ENCODE peak calls at places on chromosomes 6 and 20, in four cellular contexts. One of them, this sample, is unnamed.
A peak's percentile ranks its signal among the peaks of the same experiment; 100 is the strongest.

GRCh38 chr20:49754596-49754995 is 40.9 kb upstream of the B4GALT5 start:
- DNase-seq in HCT116: no peak
- DNase-seq in K562: no peak
- DNase-seq in HepG2: no peak
- DNase-seq in this sample: no peak

GRCh38 chr6:5379647-5380242 is 118.4 kb downstream of the FARS2 start:
- DNase-seq in HepG2: peak; percentile 71
- DNase-seq in HCT116: peak; percentile 24
- DNase-seq in K562: peak; percentile 21
- DNase-seq in this sample: peak; percentile 40

GRCh38 chr6:125154184-125155135 is 887 bp downstream of the TPD52L1 start:
- DNase-seq in HCT116: peak; percentile 51
- DNase-seq in HepG2: peak; percentile 7
- DNase-seq in K562: peak; percentile 51
- DNase-seq in this sample: peak; percentile 78

GRCh38 chr20:57716202-57716601 is 6.4 kb upstream of the PMEPA1 start:
- DNase-seq in K562: no peak
- DNase-seq in HepG2: no peak
- DNase-seq in HCT116: no peak
- DNase-seq in this sample: no peak

GRCh38 chr20:63698739-63699465 is 2.5 kb downstream of the TNFRSF6B start:
- DNase-seq in HCT116: peak; percentile 67
- DNase-seq in HepG2: no peak
- DNase-seq in K562: no peak
- DNase-seq in this sample: no peak

GRCh38 chr20:54355631-54356280 is 119.6 kb upstream of the DOK5 start:
- DNase-seq in HCT116: no peak
- DNase-seq in K562: no peak
- DNase-seq in HepG2: no peak
- DNase-seq in this sample: no peak

GRCh38 chr6:78995946-78996345 is 82.1 kb downstream of the PHIP start:
- DNase-seq in K562: no peak
- DNase-seq in HCT116: no peak
- DNase-seq in HepG2: no peak
- DNase-seq in this sample: no peak

GRCh38 chr6:84645000-84645399 is 119.4 kb downstream of the TBX18 start:
- DNase-seq in HepG2: no peak
- DNase-seq in HCT116: no peak
- DNase-seq in K562: no peak
- DNase-seq in this sample: no peak

GRCh38 chr20:21982559-21982958 is 277.1 kb downstream of the PAX1 start:
- DNase-seq in K562: no peak
- DNase-seq in HCT116: no peak
- DNase-seq in HepG2: no peak
- DNase-seq in this sample: no peak

GRCh38 chr20:35542990-35543389 is 1.1 kb downstream of the ERGIC3 start:
- DNase-seq in HepG2: no peak
- DNase-seq in K562: no peak
- DNase-seq in HCT116: no peak
- DNase-seq in this sample: no peak

GRCh38 chr6:87919001-87919400 is 128.6 kb upstream of the SPACA1 start:
- DNase-seq in HepG2: no peak
- DNase-seq in HCT116: no peak
- DNase-seq in K562: no peak
- DNase-seq in this sample: no peak

GRCh38 chr20:32285621-32286334 is 8.3 kb downstream of the KIF3B start:
- DNase-seq in HepG2: no peak
- DNase-seq in K562: peak; percentile 73
- DNase-seq in HCT116: no peak
- DNase-seq in this sample: no peak

GRCh38 chr20:37378785-37379598 is 33.1 kb downstream of the SRC start:
- DNase-seq in K562: peak; percentile 81
- DNase-seq in HCT116: peak; percentile 29
- DNase-seq in HepG2: no peak
- DNase-seq in this sample: no peak

GRCh38 chr6:90156861-90157260 is 139.8 kb downstream of the BACH2 start:
- DNase-seq in HCT116: no peak
- DNase-seq in K562: no peak
- DNase-seq in HepG2: no peak
- DNase-seq in this sample: no peak

GRCh38 chr6:113076116-113076515 is 729.0 kb downstream of the RFPL4B start:
- DNase-seq in HepG2: no peak
- DNase-seq in HCT116: no peak
- DNase-seq in K562: no peak
- DNase-seq in this sample: no peak

GRCh38 chr6:140319209-140319608 is 944.8 kb upstream of the CITED2 start:
- DNase-seq in HCT116: no peak
- DNase-seq in HepG2: peak; percentile 11
- DNase-seq in K562: no peak
- DNase-seq in this sample: no peak

GRCh38 chr20:44594730-44595129 is 12.4 kb downstream of the PKIG start:
- DNase-seq in K562: no peak
- DNase-seq in HCT116: no peak
- DNase-seq in HepG2: no peak
- DNase-seq in this sample: no peak

GRCh38 chr6:43386492-43386891 is 17.0 kb upstream of the ZNF318 start:
- DNase-seq in HepG2: peak; percentile 21
- DNase-seq in HCT116: no peak
- DNase-seq in K562: no peak
- DNase-seq in this sample: peak; percentile 45

GRCh38 chr6:86683132-86683908 is 254.0 kb upstream of the HTR1E start:
- DNase-seq in HepG2: no peak
- DNase-seq in K562: peak; percentile 80
- DNase-seq in HCT116: no peak
- DNase-seq in this sample: no peak

GRCh38 chr6:2810092-2810671 is 31.5 kb downstream of the SERPINB1 start:
- DNase-seq in HepG2: no peak
- DNase-seq in HCT116: peak; percentile 96
- DNase-seq in K562: no peak
- DNase-seq in this sample: no peak
- TF ChIP-seq JUND in HepG2: no peak
- TF ChIP-seq JUND in HCT116: peak; percentile 93
- TF ChIP-seq JUND in K562: no peak
- TF ChIP-seq JUND in this sample: no peak

DNA sequence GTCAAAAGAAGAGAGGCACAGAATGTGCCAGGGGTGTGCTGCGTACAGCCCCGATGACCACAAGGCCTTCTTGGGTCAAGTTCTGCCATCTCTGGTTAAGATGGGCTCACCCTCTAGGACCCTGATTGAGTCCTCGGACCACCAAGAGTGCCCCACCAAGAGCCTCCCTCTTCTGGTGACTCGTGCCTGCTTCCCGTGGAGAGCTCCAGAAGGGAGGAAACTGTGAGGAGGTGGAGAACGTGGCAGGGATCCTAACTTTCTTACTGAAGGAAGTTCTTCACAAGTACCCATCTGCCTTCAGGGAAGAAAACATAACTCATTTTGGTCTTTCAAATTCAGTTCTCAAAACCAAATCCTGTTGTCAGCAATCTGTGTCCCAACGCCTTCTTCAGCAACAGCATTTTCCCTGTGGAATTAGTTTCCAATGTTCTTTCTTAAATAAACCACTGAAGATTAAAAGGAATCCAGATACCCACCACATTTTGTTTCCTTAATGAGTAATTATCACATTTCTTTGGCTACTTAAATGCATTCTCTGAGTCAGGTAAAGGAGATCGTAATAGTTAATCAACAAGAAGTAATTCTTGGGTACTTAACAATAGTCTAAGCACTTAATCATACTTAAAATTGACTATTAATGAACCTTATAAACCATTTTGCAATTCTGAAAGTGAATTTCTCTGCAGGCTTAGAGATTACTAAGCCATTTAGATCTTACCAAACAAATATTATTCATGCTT is 185.8 kb upstream of the SGK1 start:
- DNase-seq in HepG2: no peak
- DNase-seq in HCT116: no peak
- DNase-seq in K562: no peak
- DNase-seq in this sample: no peak
- TF ChIP-seq JUND in HepG2: no peak
- TF ChIP-seq JUND in HCT116: no peak
- TF ChIP-seq JUND in K562: no peak
- TF ChIP-seq JUND in this sample: no peak

GRCh38 chr6:159633196-159633595 is 59.8 kb downstream of the SOD2 start:
- DNase-seq in K562: peak; percentile 23
- DNase-seq in HCT116: peak; percentile 37
- DNase-seq in HepG2: peak; percentile 39
- DNase-seq in this sample: peak; percentile 36
- TF ChIP-seq JUND in K562: no peak
- TF ChIP-seq JUND in HCT116: no peak
- TF ChIP-seq JUND in HepG2: no peak
- TF ChIP-seq JUND in this sample: no peak

GRCh38 chr6:137010138-137010718 is 34.5 kb downstream of the IL20RA start:
- DNase-seq in HepG2: no peak
- DNase-seq in HCT116: no peak
- DNase-seq in K562: no peak
- DNase-seq in this sample: no peak

GRCh38 chr6:137011406-137011805 is 33.4 kb downstream of the IL20RA start:
- DNase-seq in K562: no peak
- DNase-seq in HepG2: no peak
- DNase-seq in HCT116: no peak
- DNase-seq in this sample: no peak

GRCh38 chr6:137013738-137014602 is 30.8 kb downstream of the IL20RA start:
- DNase-seq in HCT116: peak; percentile 26
- DNase-seq in HepG2: peak; percentile 18
- DNase-seq in K562: no peak
- DNase-seq in this sample: peak; percentile 58

GRCh38 chr6:137015943-137016342 is 28.8 kb downstream of the IL20RA start:
- DNase-seq in HCT116: no peak
- DNase-seq in HepG2: no peak
- DNase-seq in K562: no peak
- DNase-seq in this sample: no peak

GRCh38 chr6:137013031-137013430 is 31.7 kb downstream of the IL20RA start:
- DNase-seq in K562: no peak
- DNase-seq in HCT116: no peak
- DNase-seq in HepG2: no peak
- DNase-seq in this sample: no peak
- TF ChIP-seq JUND in K562: no peak
- TF ChIP-seq JUND in HCT116: no peak
- TF ChIP-seq JUND in HepG2: no peak
- TF ChIP-seq JUND in this sample: no peak

GRCh38 chr6:161631676-161632194 is 357.9 kb upstream of the AGPAT4 start:
- DNase-seq in K562: no peak
- DNase-seq in HCT116: no peak
- DNase-seq in HepG2: no peak
- DNase-seq in this sample: no peak

GRCh38 chr6:161626132-161626676 is 352.3 kb upstream of the AGPAT4 start:
- DNase-seq in K562: no peak
- DNase-seq in HCT116: no peak
- DNase-seq in HepG2: no peak
- DNase-seq in this sample: no peak

GRCh38 chr6:161635975-161636374 is 362.1 kb upstream of the AGPAT4 start:
- DNase-seq in HCT116: no peak
- DNase-seq in K562: no peak
- DNase-seq in HepG2: no peak
- DNase-seq in this sample: no peak

GRCh38 chr6:161630674-161631073 is 356.8 kb upstream of the AGPAT4 start:
- DNase-seq in K562: no peak
- DNase-seq in HCT116: no peak
- DNase-seq in HepG2: no peak
- DNase-seq in this sample: no peak
- TF ChIP-seq JUND in K562: no peak
- TF ChIP-seq JUND in HCT116: no peak
- TF ChIP-seq JUND in HepG2: no peak
- TF ChIP-seq JUND in this sample: no peak

This sample was measured in T47D.